ENCODE peak calls at places on chromosome 22, in nine cellular contexts. H, S, Y, V, U, E, I, N and Z are unnamed samples.
A peak's percentile ranks its signal among the peaks of the same experiment; 100 is the strongest.

GRCh38 chr22:27726726-27727449 is 74.7 kb downstream of the MN1 start:
- DNase-seq in H (no peak), S (no peak), Y (no peak), V (peak; percentile 80), U (peak; percentile 93), E (peak; percentile 62), I (no peak), N (peak; percentile 67), Z (peak; percentile 9)

GRCh38 chr22:49323751-49324415 is 503.8 kb downstream of the BRD1 start:
- DNase-seq in H (no peak), S (no peak), Y (no peak), V (no peak), U (no peak), E (no peak), I (no peak), N (no peak), Z (no peak)

GRCh38 chr22:20243545-20244249 is 24.4 kb downstream of the RTN4R start:
- DNase-seq in H (no peak), S (no peak), Y (peak; percentile 92), V (peak; percentile 62), U (peak; percentile 90), E (peak; percentile 86), I (peak; percentile 16), N (no peak), Z (no peak)

GRCh38 chr22:49212002-49212401 is 615.7 kb downstream of the BRD1 start:
- DNase-seq in H (no peak), S (no peak), Y (no peak), V (no peak), U (no peak), E (no peak), I (no peak), N (no peak), Z (no peak)

GRCh38 chr22:32413715-32414114 is 1.7 kb upstream of the RTCB start:
- DNase-seq in H (no peak), S (no peak), Y (peak; percentile 5), V (peak; percentile 58), U (peak; percentile 29), E (peak; percentile 69), I (no peak), N (no peak), Z (no peak)

GRCh38 chr22:40620464-40621046 is 16.0 kb downstream of the MRTFA start:
- DNase-seq in H (no peak), S (no peak), Y (no peak), V (peak; percentile 89), U (no peak), E (peak; percentile 45), I (no peak), N (no peak), Z (no peak)

GRCh38 chr22:17436382-17436951 is 67.2 kb downstream of the CECR2 start:
- DNase-seq in H (no peak), S (no peak), Y (peak; percentile 50), V (peak; percentile 19), U (peak; percentile 52), E (peak; percentile 69), I (no peak), N (no peak), Z (no peak)

GRCh38 chr22:27198518-27199035 is 541.2 kb downstream of the MIAT start:
- DNase-seq in H (no peak), S (no peak), Y (no peak), V (no peak), U (no peak), E (no peak), I (no peak), N (no peak), Z (no peak)

GRCh38 chr22:27654536-27655445 is 146.8 kb downstream of the MN1 start:
- DNase-seq in H (no peak), S (no peak), Y (no peak), V (peak; percentile 49), U (peak; percentile 24), E (no peak), I (no peak), N (no peak), Z (no peak)

GRCh38 chr22:19213496-19214473 is 35.2 kb upstream of the SLC25A1 start:
- DNase-seq in H (no peak), S (no peak), Y (no peak), V (no peak), U (peak; percentile 44), E (peak; percentile 49), I (no peak), N (peak; percentile 5), Z (no peak)

GRCh38 chr22:46193898-46194310 is 43.6 kb downstream of the PPARA start:
- DNase-seq in H (no peak), S (no peak), Y (no peak), V (no peak), U (peak; percentile 10), E (no peak), I (no peak), N (no peak), Z (no peak)

GRCh38 chr22:33519140-33519973 is 400.9 kb downstream of the LARGE1 start:
- DNase-seq in H (no peak), S (peak; percentile 76), Y (peak; percentile 71), V (no peak), U (peak; percentile 63), E (peak; percentile 73), I (peak; percentile 51), N (peak; percentile 43), Z (no peak)

GRCh38 chr22:44523981-44524759 is 26.1 kb upstream of the RTL6 start:
- DNase-seq in H (no peak), S (no peak), Y (peak; percentile 44), V (no peak), U (peak; percentile 97), E (peak; percentile 94), I (peak; percentile 87), N (peak; percentile 59), Z (peak; percentile 18)

GRCh38 chr22:39456262-39457046 is at the start of gene MGAT3:
- DNase-seq in H (no peak), S (no peak), Y (no peak), V (no peak), U (no peak), E (no peak), I (no peak), N (no peak), Z (no peak)

GRCh38 chr22:39459681-39460080 is 2.9 kb downstream of the MGAT3 start:
- DNase-seq in H (no peak), S (no peak), Y (no peak), V (no peak), U (no peak), E (no peak), I (no peak), N (no peak), Z (no peak)

GRCh38 chr22:39457546-39458442 is 982 bp downstream of the MGAT3 start:
- DNase-seq in H (no peak), S (no peak), Y (peak; percentile 44), V (no peak), U (no peak), E (no peak), I (no peak), N (no peak), Z (no peak)

GRCh38 chr22:39458443-39459083 is 1.8 kb downstream of the MGAT3 start:
- DNase-seq in H (no peak), S (no peak), Y (no peak), V (no peak), U (no peak), E (no peak), I (no peak), N (no peak), Z (no peak)

DNA sequence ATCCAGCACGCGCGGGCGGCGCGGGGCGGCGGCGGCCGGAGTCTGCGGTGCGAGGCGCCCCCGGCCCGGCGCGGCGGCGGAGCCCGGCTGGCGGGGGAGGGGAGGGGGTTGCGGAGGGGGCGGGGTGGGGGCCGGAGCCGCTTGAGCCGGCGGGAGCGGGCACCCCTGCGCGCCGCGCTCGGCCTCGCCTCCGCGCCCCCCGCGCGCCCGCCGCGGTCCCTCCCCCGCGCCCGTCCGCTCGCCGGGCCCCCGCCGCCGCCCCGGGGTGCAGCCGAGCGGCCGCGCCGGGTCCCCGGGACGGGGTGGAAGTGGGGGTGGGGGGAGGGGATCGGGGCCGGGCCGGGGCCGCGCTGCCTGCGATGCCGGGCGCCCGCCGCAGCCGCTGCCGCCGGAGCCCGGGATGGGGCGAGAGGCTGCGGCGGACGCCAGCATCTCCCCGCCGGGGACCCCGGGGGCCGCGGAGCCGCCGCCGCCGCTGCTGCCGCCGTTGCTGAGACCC is 284 bp downstream of the MGAT3 start:
- DNase-seq in H (no peak), S (no peak), Y (no peak), V (no peak), U (no peak), E (no peak), I (no peak), N (no peak), Z (no peak)
- H3K4me3 ChIP-seq in H (peak overlapping the region; percentile 11), S (peak overlapping the region; percentile 85), Y (peak overlapping the region; percentile 90), V (no peak overlapping the region), U (no peak overlapping the region), E (peak overlapping the region; percentile 55), I (no peak overlapping the region), N (no peak overlapping the region), Z (peak overlapping the region; percentile 34)

DNA sequence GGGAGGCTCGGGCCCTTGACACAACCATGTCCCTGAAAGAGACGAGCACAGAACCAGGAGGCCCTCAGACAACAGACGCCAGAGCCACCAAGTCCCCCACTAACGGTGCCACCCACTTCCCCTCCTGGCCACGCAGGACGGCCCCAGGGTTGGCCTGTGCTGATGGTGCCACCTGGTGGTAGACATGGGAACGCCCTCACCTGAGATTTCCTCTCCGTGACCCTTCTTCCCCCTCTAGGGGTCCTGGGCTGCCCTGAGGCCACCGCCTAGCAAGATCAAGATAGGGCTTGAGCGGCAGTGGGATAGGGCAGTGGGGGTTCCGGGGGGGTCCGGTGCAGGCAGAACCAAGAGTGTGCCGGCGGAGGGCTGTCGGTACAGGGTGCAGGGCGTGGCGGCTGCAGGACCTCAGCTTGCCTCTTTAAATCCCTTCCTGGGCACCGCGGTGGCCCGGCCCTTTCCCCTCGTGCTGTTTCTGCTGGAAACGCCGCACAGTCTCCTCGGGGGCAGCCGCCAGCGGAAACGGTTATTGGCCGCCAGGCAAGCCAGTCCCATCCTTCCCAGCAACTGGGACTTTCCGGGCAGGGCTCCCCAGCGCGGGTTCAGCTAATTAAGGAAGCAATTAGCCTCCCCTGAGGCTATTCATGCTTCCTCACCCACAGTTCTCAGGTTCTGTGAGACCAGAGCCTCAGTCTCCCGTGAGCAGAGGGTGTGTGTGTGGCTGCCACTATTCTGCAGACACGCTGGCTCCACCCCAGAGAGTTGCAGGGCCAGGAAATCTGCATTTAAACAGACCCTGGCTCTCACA is 5.5 kb upstream of the NFAM1 start:
- DNase-seq in H (no peak), S (peak; percentile 72), Y (peak; percentile 80), V (peak; percentile 50), U (peak; percentile 54), E (peak; percentile 38), I (no peak), N (no peak), Z (no peak)
- TF ChIP-seq CTCF in H (peak; percentile 94), S (peak; percentile 92), Y (peak; percentile 96), V (peak; percentile 95), U (peak; percentile 97), E (peak; percentile 97), I (peak; percentile 94), N (peak; percentile 96), Z (peak; percentile 98)

GRCh38 chr22:21693999-21694341 is 28.2 kb downstream of the PPIL2 start:
- DNase-seq in H (no peak), S (no peak), Y (no peak), V (no peak), U (no peak), E (no peak), I (no peak), N (no peak), Z (no peak)
- H3K4me3 ChIP-seq in H (no peak overlapping the region), S (no peak overlapping the region), Y (no peak overlapping the region), V (no peak overlapping the region), U (no peak overlapping the region), E (no peak overlapping the region), I (no peak overlapping the region), N (no peak overlapping the region), Z (no peak overlapping the region)

DNA sequence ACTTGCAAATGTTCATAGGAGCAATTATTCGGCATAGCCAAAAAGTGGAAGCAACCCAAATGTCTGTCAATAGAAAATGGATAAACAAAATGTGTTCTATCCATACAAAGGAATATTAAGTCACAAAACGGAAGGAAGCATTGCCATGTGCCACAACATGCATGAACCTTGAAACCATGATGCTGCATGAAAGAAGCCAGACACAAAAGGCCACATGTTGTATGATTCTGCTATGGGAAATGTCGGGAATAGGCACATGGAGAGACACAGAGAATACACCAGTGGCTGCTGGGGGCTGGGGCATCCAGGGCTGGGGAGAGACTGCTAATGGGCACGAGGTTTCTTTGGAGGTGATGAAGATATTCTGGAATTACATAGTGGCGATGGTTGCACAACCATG is 6.1 kb upstream of the OSM start:
- DNase-seq in H (no peak), S (no peak), Y (no peak), V (no peak), U (no peak), E (no peak), I (no peak), N (no peak), Z (no peak)
- TF ChIP-seq CTCF in H (no peak), S (no peak), Y (no peak), V (no peak), U (no peak), E (no peak), I (no peak), N (no peak), Z (no peak)